ENCODE peak calls at places on chromosomes 7 and 10, in four cellular contexts. G is COR-L47, D is GM04504, N is cardiac muscle cell. T is an unnamed sample.

GRCh38 chr7:151883872-151884271 is 7.0 kb upstream of the PRKAG2 start:
- DNase-seq in N (no peak), D (no peak), G (no peak), T (no peak)

GRCh38 chr7:129788993-129789392 is 163.8 kb downstream of the UBE2H start:
- DNase-seq in D (no peak), N (no peak), G (no peak), T (no peak)

GRCh38 chr10:110067960-110068770 is 60.4 kb downstream of the ADD3 start:
- DNase-seq in D (no peak), N (no peak), G (no peak), T (peak)

GRCh38 chr10:69906425-69906824 is 104.7 kb downstream of the COL13A1 start:
- DNase-seq in N (no peak), D (no peak), G (no peak), T (no peak)

GRCh38 chr10:112973046-112973445 is 23.0 kb downstream of the TCF7L2 start:
- DNase-seq in D (no peak), N (no peak), G (no peak), T (no peak)

GRCh38 chr7:112798199-112799159 is 8.3 kb upstream of the TMEM168 start:
- DNase-seq in D (no peak), N (peak), G (no peak), T (no peak)

GRCh38 chr10:100828744-100829102 is 83.3 kb downstream of the PAX2 start:
- DNase-seq in D (no peak), N (peak), G (no peak), T (no peak)

GRCh38 chr7:85135931-85136330 is 50.9 kb downstream of the SEMA3D start:
- DNase-seq in G (no peak), D (peak), N (no peak), T (no peak)

GRCh38 chr7:65477326-65477725 is 103.7 kb downstream of the ZNF92 start:
- DNase-seq in D (no peak), N (peak), G (peak), T (peak)

GRCh38 chr10:44926771-44927751 is 15.9 kb downstream of the TMEM72 start:
- DNase-seq in G (no peak), D (no peak), N (no peak), T (no peak)

GRCh38 chr7:157431951-157432540 is 95.2 kb downstream of the DNAJB6 start:
- DNase-seq in G (no peak), N (no peak), D (no peak), T (no peak)

GRCh38 chr7:6590645-6591110 is 857 bp downstream of the INTS15 start:
- DNase-seq in G (peak), D (no peak), N (no peak), T (no peak)

GRCh38 chr7:9026121-9026520 is 592.7 kb downstream of the NXPH1 start:
- DNase-seq in N (no peak), G (no peak), D (no peak), T (no peak)

GRCh38 chr10:28778524-28778923 is 101.2 kb downstream of the BAMBI start:
- DNase-seq in D (no peak), G (no peak), N (no peak), T (no peak)

GRCh38 chr10:19421664-19422063 is 373.1 kb downstream of the MALRD1 start:
- DNase-seq in N (no peak), D (no peak), G (no peak), T (no peak)

GRCh38 chr7:148954766-148955165 is 70.7 kb upstream of the EZH2 start:
- DNase-seq in G (no peak), N (no peak), D (no peak), T (no peak)

GRCh38 chr10:3426190-3426845 is 253.7 kb upstream of the PITRM1 start:
- DNase-seq in D (peak), G (no peak), N (no peak), T (no peak)

GRCh38 chr7:34652784-34653183 is 5.2 kb upstream of the NPSR1 start:
- DNase-seq in D (no peak), N (no peak), G (no peak), T (no peak)

GRCh38 chr7:2193120-2193519 is 39.6 kb downstream of the MAD1L1 start:
- DNase-seq in D (no peak), N (no peak), G (peak), T (no peak)

GRCh38 chr10:12531305-12531738 is 182.0 kb downstream of the CAMK1D start:
- DNase-seq in N (no peak), G (no peak), D (no peak), T (no peak)

GRCh38 chr7:56074371-56074791 is 10.3 kb downstream of the SUMF2 start:
- DNase-seq in D (no peak), G (peak), N (peak), T (peak)

GRCh38 chr7:118969370-118969769 is 744.9 kb downstream of the ANKRD7 start:
- DNase-seq in G (no peak), N (no peak), D (no peak), T (no peak)

GRCh38 chr7:148828965-148829364 is 55.1 kb downstream of the EZH2 start:
- DNase-seq in N (no peak), G (no peak), D (no peak), T (no peak)

GRCh38 chr7:12550956-12551355 is 19.6 kb upstream of the SCIN start:
- DNase-seq in D (no peak), G (no peak), N (no peak), T (no peak)

GRCh38 chr10:12628964-12629766 is 279.8 kb downstream of the CAMK1D start:
- DNase-seq in D (no peak), N (no peak), G (peak), T (no peak)

GRCh38 chr7:101164071-101164840 is 1.1 kb downstream of the VGF start:
- DNase-seq in N (peak), D (no peak), G (peak), T (no peak)

GRCh38 chr10:99431190-99431549 is 746 bp upstream of the GOT1 start:
- DNase-seq in N (peak), D (peak), G (no peak), T (no peak)

GRCh38 chr7:112366886-112367285 is 83.4 kb upstream of the IFRD1 start:
- DNase-seq in D (no peak), G (peak), N (no peak), T (no peak)